ENCODE peak calls at places on chromosome 15, in ten cellular contexts. M is neural progenitor cell; P is nephron progenitor cell; K is cardiac muscle cell; V is foreskin fibroblast; H is choroid plexus epithelial cell; Q is BJ; C is GM13976; L is CD8-positive, alpha-beta T cell; T is foreskin keratinocyte. Z is an unnamed sample.

GRCh38 chr15:80818996-80819395 is 39.8 kb downstream of the CEMIP start:
- DNase-seq in V (no peak), H (no peak), T (no peak), Q (no peak), P (no peak), K (no peak), M (no peak), C (no peak), L (no peak), Z (no peak)

GRCh38 chr15:56600380-56600779 is 132.9 kb downstream of the ZNF280D start:
- DNase-seq in Q (no peak), T (no peak), K (no peak), P (no peak), V (no peak), H (no peak), C (no peak), L (no peak), M (no peak), Z (no peak)

GRCh38 chr15:32641517-32642059 is at the start of gene SCG5:
- DNase-seq in L (no peak), T (no peak), P (peak), C (no peak), H (peak), K (peak), V (no peak), M (peak), Q (no peak), Z (peak)

GRCh38 chr15:39579487-39580116 is 1.3 kb upstream of the THBS1 start:
- DNase-seq in C (no peak), L (no peak), T (peak), V (peak), P (peak), K (peak), Q (no peak), M (peak), H (peak), Z (peak)

GRCh38 chr15:57415559-57415958 is 39.3 kb downstream of the CGNL1 start:
- DNase-seq in T (no peak), H (no peak), Q (no peak), P (no peak), C (no peak), K (no peak), L (no peak), M (no peak), V (no peak), Z (no peak)

GRCh38 chr15:65342493-65342892 is 35.3 kb downstream of the IGDCC3 start:
- DNase-seq in H (no peak), P (no peak), Q (no peak), V (no peak), K (no peak), L (no peak), C (no peak), M (no peak), T (no peak), Z (no peak)

GRCh38 chr15:43204016-43204901 is 16.6 kb downstream of the EPB42 start:
- DNase-seq in V (peak), C (peak), M (peak), Q (no peak), H (peak), K (peak), P (peak), T (peak), L (peak), Z (peak)

GRCh38 chr15:101641894-101642293 is 10.3 kb downstream of the TM2D3 start:
- DNase-seq in C (no peak), K (no peak), Q (no peak), V (no peak), L (no peak), T (no peak), P (no peak), H (peak), M (no peak), Z (no peak)

GRCh38 chr15:75955720-75956119 is 52.0 kb downstream of the FBXO22 start:
- DNase-seq in K (no peak), C (no peak), M (no peak), P (no peak), V (no peak), L (no peak), T (no peak), H (no peak), Q (no peak), Z (no peak)

GRCh38 chr15:79031821-79032220 is 58.8 kb downstream of the RASGRF1 start:
- DNase-seq in P (no peak), H (no peak), M (no peak), C (no peak), L (no peak), K (no peak), T (no peak), Q (no peak), V (no peak), Z (no peak)

GRCh38 chr15:65646486-65646885 is 24.7 kb downstream of the SLC24A1 start:
- DNase-seq in L (no peak), C (peak), T (no peak), V (peak), Q (no peak), M (no peak), K (no peak), P (no peak), H (peak), Z (no peak)

GRCh38 chr15:83658406-83658805 is 4.5 kb downstream of the ADAMTSL3 start:
- DNase-seq in V (no peak), C (no peak), L (no peak), H (no peak), K (no peak), M (no peak), Q (no peak), T (no peak), P (no peak), Z (no peak)

GRCh38 chr15:87619161-87619960 is 637.2 kb downstream of the NTRK3 start:
- DNase-seq in K (no peak), V (peak), T (peak), H (peak), M (no peak), C (no peak), Q (peak), P (no peak), L (no peak), Z (no peak)

GRCh38 chr15:99976811-99977271 is 243.6 kb upstream of the LYSMD4 start:
- DNase-seq in P (no peak), K (no peak), T (peak), M (no peak), Q (no peak), C (no peak), L (no peak), V (no peak), H (peak), Z (no peak)

GRCh38 chr15:100863406-100864198 is 16.0 kb upstream of the ALDH1A3 start:
- DNase-seq in V (no peak), T (no peak), L (no peak), P (no peak), K (no peak), M (no peak), H (no peak), C (no peak), Q (peak), Z (no peak)

GRCh38 chr15:52143862-52144261 is 31.3 kb upstream of the BCL2L10 start:
- DNase-seq in M (no peak), V (peak), L (no peak), C (no peak), T (peak), H (peak), Q (peak), K (no peak), P (no peak), Z (no peak)

GRCh38 chr15:100464256-100464655 is 64.5 kb downstream of the CERS3 start:
- DNase-seq in H (no peak), K (no peak), T (no peak), Q (no peak), L (no peak), V (no peak), P (no peak), C (no peak), M (no peak), Z (no peak)

GRCh38 chr15:62483817-62484216 is 318.7 kb upstream of the C2CD4B start:
- DNase-seq in L (no peak), T (no peak), K (no peak), C (no peak), M (no peak), V (no peak), Q (no peak), P (no peak), H (peak), Z (no peak)

GRCh38 chr15:35293353-35294130 is 208.4 kb upstream of the NANOGP8 start:
- DNase-seq in K (no peak), M (no peak), Q (peak), H (peak), P (no peak), L (no peak), T (no peak), C (no peak), V (peak), Z (no peak)

GRCh38 chr15:56732135-56732880 is 1.0 kb downstream of the ZNF280D start:
- DNase-seq in K (no peak), T (peak), P (no peak), C (peak), V (peak), M (no peak), L (no peak), H (peak), Q (peak), Z (no peak)

GRCh38 chr15:67154249-67154648 is 88.8 kb downstream of the SMAD3 start:
- DNase-seq in C (no peak), H (no peak), T (no peak), Q (no peak), L (no peak), K (no peak), P (no peak), V (no peak), M (no peak), Z (no peak)

GRCh38 chr15:85581495-85581894 is 201.1 kb downstream of the AKAP13 start:
- DNase-seq in T (no peak), H (no peak), M (no peak), Q (no peak), P (no peak), C (no peak), K (no peak), L (no peak), V (no peak), Z (no peak)

GRCh38 chr15:56654624-56655023 is 78.7 kb downstream of the ZNF280D start:
- DNase-seq in M (no peak), Q (no peak), H (peak), K (no peak), L (no peak), P (no peak), C (no peak), T (no peak), V (no peak), Z (no peak)

GRCh38 chr15:68644088-68644904 is 65.5 kb downstream of the CORO2B start:
- DNase-seq in M (no peak), C (no peak), V (peak), L (no peak), T (peak), P (no peak), K (no peak), H (peak), Q (peak), Z (no peak)
- TF ChIP-seq CTCF in M (peak), C (no peak), V (peak), L (no peak), T (no peak), P (no peak), K (peak), H (peak), Q (no peak), Z (no peak)

DNA sequence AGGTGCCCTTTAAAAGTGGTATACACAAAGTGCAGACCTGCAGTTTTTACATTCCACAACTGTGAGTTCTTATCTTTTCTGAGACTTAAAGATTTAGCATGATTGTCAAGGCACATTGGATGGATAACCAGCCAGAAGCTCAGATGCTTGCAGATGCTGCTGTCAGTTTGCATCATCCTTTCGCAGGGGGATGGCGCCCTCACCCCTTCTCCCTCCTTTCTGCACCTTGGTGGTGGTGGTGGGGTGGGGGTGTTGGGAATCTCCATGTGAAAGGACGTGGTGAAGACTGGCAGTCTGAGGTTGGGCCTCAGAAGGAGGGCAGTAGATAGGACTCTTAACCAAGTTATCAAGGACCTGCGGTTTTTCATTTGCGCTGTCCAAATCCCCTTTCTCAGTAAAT is 309.6 kb upstream of the SEMA6D start:
- DNase-seq in T (no peak), L (no peak), H (no peak), V (no peak), P (no peak), C (no peak), K (no peak), M (peak), Q (no peak), Z (no peak)
- TF ChIP-seq CTCF in T (no peak), L (no peak), H (no peak), V (no peak), P (no peak), C (no peak), K (no peak), M (no peak), Q (no peak), Z (no peak)

GRCh38 chr15:90895571-90896117 is 7.5 kb upstream of the MAN2A2 start:
- DNase-seq in P (no peak), K (no peak), T (no peak), L (no peak), V (peak), Q (no peak), H (peak), C (no peak), M (peak), Z (peak)
- TF ChIP-seq CTCF in P (no peak), K (no peak), T (peak), L (no peak), V (no peak), Q (peak), H (peak), C (no peak), M (peak), Z (peak)

DNA sequence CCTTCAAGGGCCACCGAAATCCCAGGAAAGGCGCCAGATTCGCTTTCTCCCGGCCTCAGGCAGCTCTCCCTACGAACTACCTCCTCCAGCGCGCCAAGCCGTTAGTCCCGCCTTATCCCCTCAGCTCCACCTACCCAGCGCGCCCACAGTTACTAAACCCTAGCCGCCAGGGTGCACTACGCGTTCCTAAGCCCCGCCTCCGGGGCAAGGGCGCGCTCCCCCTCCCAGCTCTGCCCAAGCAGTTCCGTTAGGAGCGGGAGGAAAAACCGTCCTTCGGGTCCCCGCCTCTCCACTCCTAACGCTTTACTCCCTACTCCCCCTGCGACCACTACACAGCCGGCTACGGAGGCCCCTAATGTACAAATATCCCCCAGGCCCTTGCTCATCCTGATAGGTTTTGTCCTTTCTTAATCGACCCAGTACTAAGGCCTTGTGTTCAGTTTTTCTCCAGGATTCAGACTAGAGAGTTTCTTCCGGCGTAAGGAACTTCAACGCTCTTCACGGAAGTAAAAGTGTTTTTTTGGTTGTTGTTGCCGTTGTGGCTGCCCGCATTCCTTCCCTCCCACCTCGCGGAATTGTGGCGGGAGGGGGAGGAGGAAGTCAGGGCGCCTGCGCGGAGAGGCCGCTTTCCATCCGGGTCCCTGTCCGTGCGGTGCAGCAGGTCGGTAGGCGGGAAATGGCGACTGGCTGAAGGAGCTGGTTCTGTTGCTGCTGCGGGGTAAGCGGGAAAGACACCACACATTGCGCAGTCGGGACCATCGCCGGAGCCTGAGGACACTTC is at the start of gene CTDSPL2:
- DNase-seq in M (peak), P (peak), K (peak), Q (peak), H (peak), V (peak), C (peak), T (peak), L (peak), Z (peak)
- TF ChIP-seq CTCF in M (peak), P (no peak), K (peak), Q (peak), H (peak), V (peak), C (peak), T (peak), L (no peak), Z (peak)

DNA sequence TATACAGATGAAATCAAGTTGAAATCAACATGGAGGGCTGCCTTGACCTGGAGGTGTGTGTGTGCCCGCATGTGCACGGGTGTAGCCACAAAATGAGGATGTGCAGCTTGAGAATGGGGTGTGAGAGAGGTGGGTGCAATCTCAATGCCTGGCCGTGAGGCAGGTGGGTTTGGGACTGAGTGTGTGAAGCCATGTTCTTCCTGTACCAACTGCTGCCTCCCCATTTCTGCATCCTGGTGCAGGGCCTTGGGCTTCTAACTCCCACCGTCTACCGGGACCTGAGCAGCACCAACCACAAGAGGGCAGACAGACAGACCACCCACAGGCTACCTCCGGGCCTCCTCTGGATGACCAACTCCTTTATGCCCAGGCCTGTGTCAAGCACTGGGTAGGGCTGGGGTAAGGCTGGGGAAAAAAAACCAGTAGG is 161.9 kb upstream of the TLE3 start:
- DNase-seq in V (no peak), H (no peak), C (no peak), T (no peak), M (peak), K (no peak), L (no peak), Q (no peak), P (no peak), Z (no peak)
- TF ChIP-seq CTCF in V (peak), H (peak), C (no peak), T (no peak), M (peak), K (no peak), L (peak), Q (no peak), P (no peak), Z (no peak)

Z was measured in neural crest cell.